ENCODE peak calls at places on chromosomes 7 and 10, in eight cellular contexts. K, R, S, O, A, M, V and C are unnamed samples.
A peak's percentile ranks its signal among the peaks of the same experiment; 100 is the strongest.

GRCh38 chr7:144027070-144027469 is 21.7 kb upstream of the OR2A5 start:
- DNase-seq in S (no peak), K (peak; percentile 30), V (no peak), R (no peak), M (no peak), A (no peak), O (peak; percentile 10), C (peak; percentile 7)

GRCh38 chr7:99559276-99559915 is 954 bp downstream of the ZNF655 start:
- DNase-seq in R (no peak), O (peak; percentile 50), A (no peak), K (no peak), M (no peak), S (no peak), V (no peak), C (no peak)

GRCh38 chr7:24885716-24886115 is 94.3 kb downstream of the OSBPL3 start:
- DNase-seq in M (no peak), K (no peak), O (no peak), S (no peak), V (no peak), R (no peak), A (no peak), C (no peak)

GRCh38 chr7:108001759-108002725 is 919 bp downstream of the LAMB1 start:
- DNase-seq in A (peak; percentile 42), O (peak; percentile 34), R (no peak), V (no peak), M (no peak), S (no peak), K (no peak), C (no peak)

GRCh38 chr7:120774481-120774880 is 83.5 kb downstream of the TSPAN12 start:
- DNase-seq in A (no peak), R (no peak), M (no peak), K (peak; percentile 28), S (no peak), O (no peak), V (no peak), C (no peak)

GRCh38 chr10:9646201-9646600 is 1371.5 kb upstream of the CELF2 start:
- DNase-seq in M (no peak), O (no peak), S (no peak), R (no peak), V (no peak), A (no peak), K (no peak), C (no peak)

GRCh38 chr7:99001482-99002145 is 123.3 kb downstream of the TRRAP start:
- DNase-seq in K (no peak), V (no peak), M (no peak), S (no peak), A (no peak), O (peak; percentile 39), R (no peak), C (no peak)

GRCh38 chr7:89027781-89028180 is 232.2 kb upstream of the TEX47 start:
- DNase-seq in M (no peak), K (no peak), A (no peak), R (no peak), V (no peak), O (no peak), S (no peak), C (no peak)

GRCh38 chr10:110864662-110865140 is 7.0 kb upstream of the PDCD4 start:
- DNase-seq in K (peak; percentile 93), S (peak; percentile 71), A (no peak), M (no peak), R (peak; percentile 45), O (no peak), V (no peak), C (no peak)

GRCh38 chr10:4488924-4489323 is 337.1 kb upstream of the AKR1E2 start:
- DNase-seq in R (no peak), M (no peak), O (no peak), A (no peak), K (no peak), V (no peak), S (no peak), C (no peak)
- H3K27ac ChIP-seq in R (no peak overlapping the region), M (no peak overlapping the region), O (no peak overlapping the region), A (no peak overlapping the region), K (no peak overlapping the region), V (no peak overlapping the region), S (no peak overlapping the region), C (no peak overlapping the region)

GRCh38 chr7:149735181-149735602 is 38.2 kb downstream of the ZNF467 start:
- DNase-seq in M (no peak), A (no peak), V (no peak), O (no peak), R (no peak), S (no peak), K (no peak), C (no peak)

GRCh38 chr7:149733131-149733531 is 40.3 kb downstream of the ZNF467 start:
- DNase-seq in A (no peak), M (no peak), R (no peak), K (no peak), S (no peak), V (no peak), O (no peak), C (no peak)

GRCh38 chr7:149732611-149733010 is 40.8 kb downstream of the ZNF467 start:
- DNase-seq in V (no peak), A (no peak), O (no peak), K (no peak), R (no peak), S (no peak), M (no peak), C (no peak)

GRCh38 chr7:149734514-149735075 is 38.8 kb downstream of the ZNF467 start:
- DNase-seq in A (no peak), K (no peak), O (no peak), R (no peak), S (no peak), M (no peak), V (no peak), C (no peak)

GRCh38 chr7:149733554-149734513 is 39.6 kb downstream of the ZNF467 start:
- DNase-seq in M (no peak), V (no peak), A (no peak), R (no peak), K (no peak), S (no peak), O (no peak), C (no peak)
- H3K27ac ChIP-seq in M (no peak overlapping the region), V (no peak overlapping the region), A (no peak overlapping the region), R (no peak overlapping the region), K (no peak overlapping the region), S (no peak overlapping the region), O (no peak overlapping the region), C (peak overlapping the region; percentile 27)

DNA sequence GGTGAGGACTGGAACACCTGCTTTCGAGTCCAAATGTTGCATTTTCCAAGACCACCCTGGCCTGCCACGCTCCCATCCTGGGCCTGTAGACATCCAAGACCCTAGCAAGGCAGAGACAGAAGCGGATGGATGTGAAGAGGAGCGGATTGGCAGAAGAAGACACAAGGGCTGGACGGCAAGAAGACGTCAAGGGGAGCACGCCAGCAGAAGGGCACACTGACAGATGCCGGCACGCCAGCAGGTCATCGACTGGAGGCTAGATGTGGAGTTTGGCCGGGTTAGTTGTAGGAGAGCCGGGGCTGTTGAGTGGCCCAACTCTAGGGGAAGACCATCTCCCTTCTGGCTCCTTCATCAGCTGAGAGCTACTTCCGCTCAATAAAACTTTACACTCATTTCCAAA is 251.6 kb downstream of the ZWINT start:
- DNase-seq in S (no peak), V (no peak), R (no peak), A (no peak), M (no peak), O (no peak), K (no peak), C (no peak)
- H3K27ac ChIP-seq in S (no peak overlapping the region), V (no peak overlapping the region), R (no peak overlapping the region), A (no peak overlapping the region), M (no peak overlapping the region), O (no peak overlapping the region), K (no peak overlapping the region), C (no peak overlapping the region)

DNA sequence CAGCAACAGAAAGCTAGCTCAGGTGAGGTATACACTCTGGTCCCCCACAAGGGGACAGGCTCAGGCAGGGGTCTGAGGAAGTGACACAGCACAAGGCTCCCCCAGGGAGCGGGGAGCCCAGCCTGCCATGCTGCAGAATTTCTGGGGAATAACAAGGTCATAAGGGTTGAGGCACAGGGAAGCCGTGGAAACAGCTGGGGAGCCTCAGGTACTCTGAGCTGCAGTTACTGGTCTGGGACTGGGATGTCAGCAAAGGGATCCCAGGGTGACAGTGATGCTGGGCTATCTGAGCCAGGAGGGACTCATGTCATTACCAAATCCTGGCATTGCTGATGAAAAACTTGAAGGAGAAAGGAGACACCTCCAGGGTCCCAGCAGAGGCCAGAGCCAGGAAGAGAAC is 64.4 kb upstream of the NANOS1 start:
- DNase-seq in O (no peak), M (no peak), R (no peak), V (no peak), A (no peak), S (no peak), K (no peak), C (no peak)
- H3K27ac ChIP-seq in O (no peak overlapping the region), M (no peak overlapping the region), R (no peak overlapping the region), V (no peak overlapping the region), A (no peak overlapping the region), S (no peak overlapping the region), K (no peak overlapping the region), C (no peak overlapping the region)

GRCh38 chr10:97571622-97572021 is 957 bp upstream of the ANKRD2 start:
- DNase-seq in K (no peak), A (no peak), S (no peak), V (no peak), R (no peak), M (no peak), O (no peak), C (peak; percentile 94)
- H3K27ac ChIP-seq in K (no peak overlapping the region), A (peak overlapping the region; percentile 92), S (peak overlapping the region; percentile 63), V (peak overlapping the region; percentile 94), R (no peak overlapping the region), M (peak overlapping the region; percentile 89), O (no peak overlapping the region), C (peak overlapping the region; percentile 99)

GRCh38 chr10:42769653-42770052 is 12.9 kb upstream of the BMS1 start:
- DNase-seq in R (no peak), K (no peak), V (no peak), S (no peak), O (no peak), M (no peak), A (no peak), C (no peak)
- H3K27ac ChIP-seq in R (no peak overlapping the region), K (no peak overlapping the region), V (no peak overlapping the region), S (no peak overlapping the region), O (no peak overlapping the region), M (no peak overlapping the region), A (no peak overlapping the region), C (no peak overlapping the region)

GRCh38 chr10:34526186-34526585 is 288.9 kb downstream of the PARD3 start:
- DNase-seq in K (no peak), M (no peak), V (no peak), A (no peak), R (no peak), O (peak; percentile 74), S (no peak), C (no peak)
- H3K27ac ChIP-seq in K (no peak overlapping the region), M (no peak overlapping the region), V (no peak overlapping the region), A (no peak overlapping the region), R (no peak overlapping the region), O (peak overlapping the region; percentile 70), S (no peak overlapping the region), C (peak overlapping the region; percentile 89)